ENCODE peak calls at places on chromosome 17, in four cellular contexts. X is natural killer cell, M is GM10248, J is BJ. L is an unnamed sample.

GRCh38 chr17:71846561-71846960 is 274.3 kb upstream of the SOX9 start:
- DNase-seq in X (no peak), M (no peak), J (no peak), L (no peak)

GRCh38 chr17:77453613-77454559 is 313.1 kb downstream of the SEC14L1 start:
- DNase-seq in X (no peak), M (peak), J (no peak), L (no peak)

GRCh38 chr17:21502301-21502700 is 126.1 kb downstream of the KCNJ12 start:
- DNase-seq in X (no peak), M (no peak), J (no peak), L (no peak)

GRCh38 chr17:82726427-82726826 is 9.0 kb upstream of the FN3K start:
- DNase-seq in X (no peak), M (no peak), J (no peak), L (no peak)

GRCh38 chr17:62653002-62653830 is 25.7 kb downstream of the MRC2 start:
- DNase-seq in X (peak), M (peak), J (no peak), L (peak)

GRCh38 chr17:8420041-8420934 is 15.4 kb upstream of the NDEL1 start:
- DNase-seq in X (no peak), M (no peak), J (no peak), L (no peak)

GRCh38 chr17:78905111-78905510 is 2.1 kb upstream of the CEP295NL start:
- DNase-seq in X (no peak), M (no peak), J (no peak), L (no peak)

GRCh38 chr17:68061512-68062313 is 26.2 kb downstream of the KPNA2 start:
- DNase-seq in X (no peak), M (peak), J (no peak), L (peak)

GRCh38 chr17:79810138-79811027 is 13.5 kb upstream of the CBX8 start:
- DNase-seq in X (peak), M (peak), J (no peak), L (peak)

GRCh38 chr17:31842416-31843381 is 16.3 kb downstream of the COPRS start:
- DNase-seq in X (peak), M (peak), J (no peak), L (peak)

GRCh38 chr17:46795379-46795952 is 23.0 kb downstream of the WNT3 start:
- DNase-seq in X (no peak), M (no peak), J (no peak), L (no peak)

GRCh38 chr17:44899074-44899782 is at the start of gene EFTUD2:
- DNase-seq in X (peak), M (peak), J (no peak), L (peak)

GRCh38 chr17:21001111-21001812 is 41.5 kb downstream of the USP22 start:
- DNase-seq in X (no peak), M (no peak), J (no peak), L (no peak)

GRCh38 chr17:72223816-72224215 is 103.0 kb downstream of the SOX9 start:
- DNase-seq in X (no peak), M (no peak), J (no peak), L (no peak)

GRCh38 chr17:71902931-71903506 is 217.8 kb upstream of the SOX9 start:
- DNase-seq in X (no peak), M (no peak), J (no peak), L (no peak)

GRCh38 chr17:27446569-27447301 is 9.5 kb upstream of the KSR1 start:
- DNase-seq in X (no peak), M (no peak), J (peak), L (peak)

GRCh38 chr17:20127660-20128413 is 118.7 kb downstream of the SPECC1 start:
- DNase-seq in X (no peak), M (no peak), J (peak), L (peak)

GRCh38 chr17:64780096-64781012 is 118.2 kb upstream of the SMURF2 start:
- DNase-seq in X (peak), M (peak), J (no peak), L (no peak)

GRCh38 chr17:80785477-80786178 is 206.0 kb upstream of the CHMP6 start:
- DNase-seq in X (no peak), M (no peak), J (no peak), L (no peak)

GRCh38 chr17:47244697-47245096 is 8.9 kb upstream of the ITGB3 start:
- DNase-seq in X (no peak), M (no peak), J (no peak), L (no peak)

GRCh38 chr17:20091161-20092029 is 82.2 kb downstream of the SPECC1 start:
- DNase-seq in X (no peak), M (no peak), J (no peak), L (no peak)

GRCh38 chr17:17553217-17554195 is 38.0 kb downstream of the PEMT start:
- DNase-seq in X (no peak), M (no peak), J (no peak), L (no peak)

GRCh38 chr17:512926-513325 is 160.3 kb upstream of the RPH3AL start:
- DNase-seq in X (no peak), M (no peak), J (peak), L (peak)

GRCh38 chr17:17056167-17056562 is 13.9 kb downstream of the MPRIP start:
- DNase-seq in X (no peak), M (no peak), J (no peak), L (no peak)

GRCh38 chr17:60354223-60354622 is 37.7 kb downstream of the USP32 start:
- DNase-seq in X (no peak), M (no peak), J (peak), L (peak)

GRCh38 chr17:27793168-27793905 is 7.0 kb downstream of the NOS2 start:
- DNase-seq in X (no peak), M (no peak), J (no peak), L (no peak)

GRCh38 chr17:52136173-52136572 is 22.3 kb downstream of the CA10 start:
- DNase-seq in X (no peak), M (no peak), J (no peak), L (no peak)

GRCh38 chr17:72840019-72840418 is 252.5 kb downstream of the SLC39A11 start:
- DNase-seq in X (no peak), M (no peak), J (no peak), L (no peak)

GRCh38 chr17:44108440-44109311 is 14.8 kb downstream of the HDAC5 start:
- DNase-seq in X (no peak), M (no peak), J (peak), L (peak)

GRCh38 chr17:45759761-45760160 is 24.4 kb upstream of the CRHR1 start:
- DNase-seq in X (no peak), M (no peak), J (no peak), L (no peak)

GRCh38 chr17:41691031-41691777 is 2.5 kb downstream of the EIF1 start:
- DNase-seq in X (no peak), M (no peak), J (no peak), L (no peak)

GRCh38 chr17:41695134-41695661 is 6.5 kb downstream of the EIF1 start:
- DNase-seq in X (no peak), M (no peak), J (no peak), L (no peak)

GRCh38 chr17:41695954-41696720 is 7.5 kb downstream of the EIF1 start:
- DNase-seq in X (peak), M (peak), J (no peak), L (peak)

GRCh38 chr17:41690497-41690896 is 1.8 kb downstream of the EIF1 start:
- DNase-seq in X (no peak), M (no peak), J (no peak), L (no peak)

DNA sequence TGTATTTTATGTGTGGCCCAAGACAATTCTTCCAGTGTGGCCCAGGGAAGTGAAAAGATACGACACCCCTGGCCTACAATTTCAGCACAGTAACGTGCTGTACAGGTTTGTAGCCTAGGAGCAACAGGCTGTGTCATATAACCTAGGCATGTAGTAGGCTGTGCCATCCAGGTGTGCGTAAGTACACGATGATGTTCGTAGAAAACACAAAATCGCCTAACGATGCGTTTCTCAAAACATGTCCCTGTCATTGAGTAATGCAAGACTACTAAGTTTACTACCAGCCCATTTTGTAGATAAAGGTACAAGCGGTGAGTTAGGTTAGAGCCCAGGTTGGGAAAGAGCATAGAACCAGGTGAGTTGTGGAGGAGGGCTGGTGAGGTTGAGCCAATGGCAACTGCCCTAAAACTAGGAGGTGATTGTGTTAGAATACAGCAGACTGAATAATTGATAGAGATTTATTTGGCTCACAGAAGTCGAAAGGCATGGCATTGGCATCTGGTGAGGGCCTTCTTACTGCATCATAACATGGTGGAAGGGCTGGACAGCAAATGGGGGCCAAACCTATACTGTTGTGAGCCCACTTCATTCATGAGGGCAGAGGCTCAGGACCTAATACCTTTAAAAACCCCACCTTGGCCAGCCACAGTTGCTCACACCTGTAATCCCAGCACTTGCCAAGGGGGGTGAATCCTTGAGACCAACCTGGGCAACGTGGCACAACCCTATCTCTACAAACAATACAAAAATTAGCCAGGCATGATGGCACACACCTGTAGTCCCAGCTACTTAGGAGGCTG is 4.2 kb downstream of the EIF1 start:
- DNase-seq in X (no peak), M (no peak), J (no peak), L (no peak)
- TF ChIP-seq CTCF in X (no peak), M (no peak), J (no peak), L (peak)

GRCh38 chr17:10629706-10630105 is 27.4 kb downstream of the MYH3 start:
- DNase-seq in X (no peak), M (no peak), J (no peak), L (no peak)

GRCh38 chr17:10626378-10626777 is 30.7 kb downstream of the MYH3 start:
- DNase-seq in X (no peak), M (no peak), J (no peak), L (no peak)

GRCh38 chr17:10631701-10632100 is 25.4 kb downstream of the MYH3 start:
- DNase-seq in X (no peak), M (no peak), J (no peak), L (no peak)

GRCh38 chr17:10631048-10631700 is 25.9 kb downstream of the MYH3 start:
- DNase-seq in X (no peak), M (peak), J (no peak), L (peak)

GRCh38 chr17:10628756-10629155 is 28.4 kb downstream of the MYH3 start:
- DNase-seq in X (no peak), M (no peak), J (no peak), L (no peak)
- TF ChIP-seq CTCF in X (no peak), M (peak), J (peak), L (peak)

GRCh38 chr17:74042744-74043486 is 160.6 kb upstream of the RPL38 start:
- DNase-seq in X (no peak), M (no peak), J (peak), L (peak)
- TF ChIP-seq CTCF in X (no peak), M (no peak), J (no peak), L (no peak)

GRCh38 chr17:40422990-40423611 is 5.4 kb upstream of the TOP2A start:
- DNase-seq in X (no peak), M (no peak), J (no peak), L (no peak)
- TF ChIP-seq CTCF in X (no peak), M (no peak), J (no peak), L (peak)

DNA sequence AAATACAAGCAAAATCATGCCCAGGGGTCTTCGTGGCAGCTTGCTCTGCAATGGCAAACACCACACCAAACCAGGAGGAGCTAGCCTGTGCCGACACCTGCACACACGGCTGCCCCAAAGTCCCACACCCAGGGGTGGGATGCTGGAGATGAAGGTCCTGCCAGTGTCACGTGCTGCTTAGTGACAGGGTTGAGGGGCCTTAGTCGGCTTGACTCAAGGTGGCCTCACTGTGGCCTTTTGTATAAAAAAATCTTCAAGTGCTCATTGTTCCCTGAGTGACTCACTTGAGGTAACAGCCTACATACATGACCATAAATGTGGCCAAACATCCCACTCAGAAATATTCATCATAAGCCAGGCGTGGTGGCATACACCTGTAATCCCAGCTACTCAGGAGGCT is 7.3 kb downstream of the TRIM65 start:
- DNase-seq in X (no peak), M (no peak), J (no peak), L (no peak)
- TF ChIP-seq CTCF in X (no peak), M (no peak), J (no peak), L (no peak)